ENCODE peak calls at places on chromosomes 11 and 22, in ten cellular contexts. M, F, O, U, X, C, Y, T, K and D are unnamed samples.

GRCh38 chr11:126480015-126480409 is 124.5 kb downstream of the ST3GAL4 start:
- DNase-seq in M (no peak), F (no peak), O (no peak), U (no peak), X (no peak), C (no peak), Y (no peak), T (no peak), K (no peak), D (no peak)

GRCh38 chr11:20156280-20156875 is 3.9 kb downstream of the DBX1 start:
- DNase-seq in M (no peak), F (no peak), O (no peak), U (no peak), X (no peak), C (no peak), Y (no peak), T (no peak), K (peak; percentile 90), D (no peak)

GRCh38 chr11:134154441-134154840 is 69.3 kb downstream of the NCAPD3 start:
- DNase-seq in M (no peak), F (no peak), O (no peak), U (no peak), X (no peak), C (no peak), Y (no peak), T (no peak), K (no peak), D (no peak)

GRCh38 chr11:121448431-121448941 is 3.6 kb upstream of the SORL1 start:
- DNase-seq in M (no peak), F (no peak), O (no peak), U (peak; percentile 52), X (no peak), C (peak; percentile 67), Y (no peak), T (no peak), K (no peak), D (no peak)

GRCh38 chr11:106331163-106331562 is 253.7 kb downstream of the AASDHPPT start:
- DNase-seq in M (no peak), F (peak; percentile 72), O (no peak), U (no peak), X (no peak), C (no peak), Y (no peak), T (no peak), K (no peak), D (no peak)

GRCh38 chr11:44614281-44614680 is 48.8 kb downstream of the CD82 start:
- DNase-seq in M (no peak), F (no peak), O (no peak), U (no peak), X (no peak), C (no peak), Y (no peak), T (peak; percentile 26), K (no peak), D (no peak)

GRCh38 chr11:19954899-19955298 is 205.4 kb downstream of the DBX1 start:
- DNase-seq in M (no peak), F (no peak), O (peak; percentile 63), U (no peak), X (no peak), C (no peak), Y (no peak), T (no peak), K (no peak), D (no peak)

GRCh38 chr11:103744496-103745153 is 291.8 kb upstream of the DDI1 start:
- DNase-seq in M (no peak), F (peak; percentile 21), O (no peak), U (no peak), X (no peak), C (no peak), Y (no peak), T (no peak), K (no peak), D (no peak)

GRCh38 chr22:24571266-24571665 is 15.5 kb downstream of the SNRPD3 start:
- DNase-seq in M (no peak), F (no peak), O (no peak), U (no peak), X (no peak), C (no peak), Y (no peak), T (no peak), K (no peak), D (no peak)

GRCh38 chr11:995752-996420 is 40.6 kb downstream of the MUC6 start:
- DNase-seq in M (no peak), F (peak; percentile 81), O (no peak), U (peak; percentile 47), X (no peak), C (no peak), Y (no peak), T (no peak), K (no peak), D (peak; percentile 32)

GRCh38 chr11:111514216-111515031 is at the start of gene HOATZ:
- DNase-seq in M (peak; percentile 46), F (no peak), O (peak; percentile 18), U (no peak), X (peak; percentile 10), C (no peak), Y (no peak), T (no peak), K (peak; percentile 95), D (peak; percentile 46)

GRCh38 chr22:23591846-23592245 is 11.8 kb upstream of the IGLL1 start:
- DNase-seq in M (peak; percentile 17), F (no peak), O (no peak), U (no peak), X (no peak), C (no peak), Y (no peak), T (no peak), K (no peak), D (no peak)

GRCh38 chr11:134921938-134922337 is 509.9 kb upstream of the B3GAT1 start:
- DNase-seq in M (no peak), F (no peak), O (no peak), U (no peak), X (no peak), C (no peak), Y (no peak), T (no peak), K (no peak), D (no peak)

GRCh38 chr11:74926304-74927030 is 22.4 kb downstream of the XRRA1 start:
- DNase-seq in M (no peak), F (peak; percentile 63), O (peak; percentile 47), U (no peak), X (no peak), C (peak; percentile 49), Y (peak; percentile 83), T (no peak), K (no peak), D (no peak)
- TF ChIP-seq CTCF in M (no peak), F (no peak), O (no peak), U (no peak), X (no peak), C (no peak), Y (no peak), T (no peak), K (no peak), D (no peak)

DNA sequence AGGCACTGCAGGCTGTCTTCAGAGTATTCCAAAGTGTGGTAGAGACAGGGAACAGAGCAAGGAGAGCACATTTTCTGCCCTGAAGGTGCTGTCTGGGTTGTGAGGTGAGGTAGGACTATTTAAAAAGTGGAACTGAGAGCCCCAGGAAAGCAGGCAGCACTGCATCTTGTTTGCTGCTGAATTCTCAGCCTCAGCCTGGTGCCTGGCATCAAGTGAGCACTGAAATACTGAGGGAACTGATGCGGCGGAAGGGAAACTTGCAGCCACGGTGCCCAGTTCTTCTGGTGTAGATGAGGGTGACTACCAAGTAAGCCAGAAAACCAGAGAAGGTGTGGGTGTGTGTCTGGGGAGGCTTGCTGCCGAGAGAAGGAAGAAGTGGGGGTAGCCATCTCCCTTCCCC is 59.5 kb downstream of the TNRC6B start:
- DNase-seq in M (no peak), F (no peak), O (no peak), U (no peak), X (no peak), C (no peak), Y (no peak), T (no peak), K (no peak), D (no peak)
- TF ChIP-seq CTCF in M (no peak), F (no peak), O (no peak), U (no peak), X (no peak), C (no peak), Y (no peak), T (no peak), K (no peak), D (no peak)

GRCh38 chr11:133070053-133070713 is 462.1 kb downstream of the OPCML start:
- DNase-seq in M (no peak), F (no peak), O (no peak), U (no peak), X (no peak), C (no peak), Y (no peak), T (no peak), K (peak; percentile 64), D (no peak)

GRCh38 chr11:133064961-133065360 is 467.3 kb downstream of the OPCML start:
- DNase-seq in M (no peak), F (no peak), O (no peak), U (no peak), X (no peak), C (no peak), Y (no peak), T (no peak), K (no peak), D (no peak)

GRCh38 chr11:133058501-133058900 is 473.8 kb downstream of the OPCML start:
- DNase-seq in M (no peak), F (no peak), O (no peak), U (no peak), X (no peak), C (no peak), Y (no peak), T (no peak), K (peak; percentile 62), D (no peak)

GRCh38 chr11:133065847-133066485 is 466.3 kb downstream of the OPCML start:
- DNase-seq in M (no peak), F (peak; percentile 31), O (no peak), U (no peak), X (no peak), C (peak; percentile 27), Y (no peak), T (no peak), K (no peak), D (no peak)

GRCh38 chr11:133064152-133064877 is 468.0 kb downstream of the OPCML start:
- DNase-seq in M (peak; percentile 84), F (peak; percentile 75), O (peak; percentile 32), U (no peak), X (peak; percentile 86), C (peak; percentile 27), Y (no peak), T (peak; percentile 77), K (peak; percentile 94), D (peak; percentile 83)
- TF ChIP-seq CTCF in M (peak; percentile 49), F (peak; percentile 66), O (peak; percentile 48), U (no peak), X (peak; percentile 97), C (peak; percentile 36), Y (peak; percentile 16), T (peak; percentile 44), K (peak; percentile 81), D (peak; percentile 93)

DNA sequence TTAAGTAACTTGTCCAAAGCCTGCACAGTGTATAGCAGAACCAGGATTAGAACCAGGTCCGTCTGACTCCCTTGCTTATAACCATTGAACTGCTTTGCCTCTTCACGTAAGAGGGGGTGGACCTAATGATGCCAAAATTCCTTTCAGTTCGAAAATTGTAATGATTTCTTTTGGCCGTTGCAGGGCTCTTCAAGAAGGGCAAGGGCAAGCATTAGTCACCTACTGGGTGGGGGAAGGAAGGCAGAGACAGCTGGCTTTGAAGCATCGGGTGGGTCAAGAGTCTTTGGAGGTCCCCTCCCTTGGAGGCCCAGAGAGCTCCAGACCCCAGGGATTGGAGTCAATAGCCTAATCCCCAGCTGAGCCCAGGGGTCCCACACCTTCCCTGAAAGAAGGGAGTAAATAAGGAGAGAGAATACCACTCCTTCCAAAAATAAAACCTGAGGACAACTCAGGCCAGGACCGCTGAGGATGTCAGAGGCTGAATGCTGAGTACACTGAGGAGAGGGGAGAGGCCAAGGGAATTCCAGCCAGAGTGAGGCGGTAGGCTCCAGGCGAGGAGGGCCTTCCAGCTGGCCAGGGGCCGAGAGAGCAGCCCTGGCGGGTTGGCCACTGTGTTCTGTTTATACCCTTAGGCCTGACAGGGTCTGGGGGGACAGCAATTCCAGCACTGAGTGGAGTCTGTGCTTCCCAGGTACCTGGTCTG is 14.1 kb downstream of the CREB3L1 start:
- DNase-seq in M (no peak), F (peak; percentile 86), O (peak; percentile 88), U (no peak), X (no peak), C (no peak), Y (no peak), T (peak; percentile 70), K (peak; percentile 46), D (no peak)
- TF ChIP-seq CTCF in M (no peak), F (no peak), O (no peak), U (no peak), X (no peak), C (no peak), Y (no peak), T (no peak), K (peak; percentile 38), D (no peak)